ENCODE peak calls at places on chromosomes 7 and 10, in eight cellular contexts. E is aorta, T is transverse colon, U is NCI-H460, X is EL, V is MM.1S, R is EH, K is A172. H is an unnamed sample.

GRCh38 chr7:64463636-64464375 is 99.1 kb downstream of the ZNF680 start:
- DNase-seq in R (peak), V (peak), X (peak), K (no peak), U (no peak), T (peak), E (peak), H (peak)

GRCh38 chr7:158028290-158028941 is 559.2 kb downstream of the PTPRN2 start:
- DNase-seq in X (no peak), V (no peak), R (no peak), E (no peak), U (no peak), K (no peak), T (peak), H (peak)

GRCh38 chr10:44516941-44517340 is 132.0 kb upstream of the CXCL12 start:
- DNase-seq in X (no peak), U (no peak), E (no peak), V (no peak), T (no peak), R (no peak), K (no peak), H (no peak)

GRCh38 chr7:47400741-47401206 is 181.1 kb downstream of the TNS3 start:
- DNase-seq in V (no peak), X (no peak), K (no peak), R (no peak), U (no peak), E (peak), T (peak), H (peak)

GRCh38 chr7:20862554-20862953 is 75.9 kb upstream of the SP8 start:
- DNase-seq in X (no peak), K (no peak), E (no peak), U (no peak), V (no peak), R (no peak), T (no peak), H (no peak)

GRCh38 chr10:64558094-64558870 is 1037.1 kb downstream of the REEP3 start:
- DNase-seq in K (no peak), U (no peak), E (no peak), T (no peak), R (no peak), V (no peak), X (no peak), H (no peak)

GRCh38 chr7:70040971-70041766 is 442.9 kb downstream of the AUTS2 start:
- DNase-seq in T (no peak), U (peak), E (no peak), K (peak), X (no peak), V (no peak), R (no peak), H (no peak)

GRCh38 chr7:137626469-137627067 is 220.2 kb downstream of the DGKI start:
- DNase-seq in U (peak), R (peak), T (peak), V (peak), X (peak), K (peak), E (peak), H (no peak)

GRCh38 chr10:77909755-77910375 is 16.7 kb downstream of the DLG5 start:
- DNase-seq in T (peak), R (peak), V (no peak), U (peak), X (peak), E (peak), K (peak), H (no peak)

GRCh38 chr10:69413221-69413865 is 3.4 kb downstream of the TACR2 start:
- DNase-seq in U (peak), K (peak), R (peak), T (peak), X (peak), V (no peak), E (peak), H (peak)